ENCODE peak calls at places on chromosomes 2 and 18, in five cellular contexts. U, B, X, K and L are unnamed samples.

GRCh38 chr2:9234680-9235387 is 28.2 kb downstream of the ASAP2 start:
- DNase-seq in U (no peak), B (peak), K (peak), X (no peak), L (peak)

GRCh38 chr18:26039203-26039602 is 51.2 kb downstream of the SS18 start:
- DNase-seq in X (no peak), B (no peak), U (no peak), K (no peak), L (no peak)

GRCh38 chr2:133574186-133574585 is 5.9 kb upstream of the NCKAP5 start:
- DNase-seq in K (no peak), U (no peak), X (no peak), B (no peak), L (no peak)

GRCh38 chr2:70743677-70744076 is 24.3 kb downstream of the ADD2 start:
- DNase-seq in K (no peak), U (no peak), B (no peak), X (no peak), L (peak)

GRCh38 chr2:43837831-43838559 is 644 bp downstream of the ABCG5 start:
- DNase-seq in U (no peak), K (no peak), B (no peak), X (no peak), L (no peak)

GRCh38 chr2:133138693-133139092 is 429.6 kb downstream of the NCKAP5 start:
- DNase-seq in U (no peak), K (no peak), B (no peak), X (no peak), L (no peak)

GRCh38 chr2:86695053-86695691 is 24.9 kb upstream of the RMND5A start:
- DNase-seq in X (no peak), K (peak), B (peak), U (no peak), L (no peak)

GRCh38 chr18:2653467-2653866 is 2.1 kb upstream of the SMCHD1 start:
- DNase-seq in X (no peak), B (no peak), K (no peak), U (no peak), L (no peak)

GRCh38 chr2:99480390-99480789 is 9.4 kb downstream of the REV1 start:
- DNase-seq in B (no peak), K (no peak), X (no peak), U (no peak), L (no peak)

GRCh38 chr2:37812414-37812813 is 112.7 kb upstream of the RMDN2 start:
- DNase-seq in K (no peak), U (no peak), B (no peak), X (no peak), L (no peak)

GRCh38 chr2:84970266-84970955 is 550 bp upstream of the KCMF1 start:
- DNase-seq in K (no peak), X (peak), B (no peak), U (peak), L (peak)

GRCh38 chr2:234558642-234559041 is 61.8 kb upstream of the ARL4C start:
- DNase-seq in X (no peak), U (no peak), K (no peak), B (no peak), L (no peak)

GRCh38 chr2:167335627-167336026 is 447.3 kb downstream of the XIRP2 start:
- DNase-seq in X (no peak), U (no peak), K (no peak), B (no peak), L (no peak)

GRCh38 chr18:44620821-44621220 is 59.9 kb upstream of the SETBP1 start:
- DNase-seq in X (no peak), U (no peak), K (no peak), B (no peak), L (no peak)

GRCh38 chr2:160247295-160247694 is 47.2 kb upstream of the ITGB6 start:
- DNase-seq in B (no peak), K (no peak), U (no peak), X (no peak), L (no peak)

GRCh38 chr18:6044319-6044718 is 149.0 kb upstream of the TMEM200C start:
- DNase-seq in B (no peak), U (no peak), X (no peak), K (no peak), L (no peak)

GRCh38 chr2:177187631-177188312 is 24.8 kb upstream of the HNRNPA3 start:
- DNase-seq in X (no peak), U (no peak), K (peak), B (no peak), L (peak)

GRCh38 chr2:10019174-10019971 is 24.0 kb upstream of the KLF11 start:
- DNase-seq in U (no peak), K (peak), B (no peak), X (peak), L (no peak)

GRCh38 chr2:100422320-100422719 is 4.9 kb upstream of the CHST10 start:
- DNase-seq in B (peak), K (peak), U (no peak), X (no peak), L (peak)

GRCh38 chr2:212495076-212495475 is 43.5 kb downstream of the ERBB4 start:
- DNase-seq in K (no peak), X (no peak), U (no peak), B (no peak), L (no peak)

GRCh38 chr2:241879326-241879725 is 9.8 kb downstream of the RTP5 start:
- DNase-seq in X (no peak), B (no peak), U (no peak), K (no peak), L (no peak)

GRCh38 chr2:71791051-71791450 is 337.7 kb downstream of the DYSF start:
- DNase-seq in K (no peak), U (peak), B (no peak), X (no peak), L (no peak)

GRCh38 chr2:54428401-54428800 is 27.7 kb upstream of the SPTBN1 start:
- DNase-seq in K (no peak), U (peak), B (no peak), X (no peak), L (no peak)

GRCh38 chr2:12819098-12819465 is 102.3 kb downstream of the TRIB2 start:
- DNase-seq in B (no peak), K (no peak), U (peak), X (peak), L (no peak)

GRCh38 chr2:21860913-21861312 is 737.1 kb downstream of the TDRD15 start:
- DNase-seq in B (no peak), K (no peak), X (no peak), U (no peak), L (no peak)

GRCh38 chr2:199833525-199833924 is 17.5 kb downstream of the FTCDNL1 start:
- DNase-seq in X (no peak), B (no peak), K (no peak), U (no peak), L (no peak)

GRCh38 chr2:192783643-192784042 is 588.9 kb upstream of the TMEFF2 start:
- DNase-seq in K (no peak), B (no peak), U (no peak), X (no peak), L (no peak)

GRCh38 chr2:179861777-179862117 is 335 bp upstream of the ZNF385B start:
- DNase-seq in U (no peak), X (no peak), B (no peak), K (no peak), L (no peak)

GRCh38 chr2:241636182-241636982 is 576 bp downstream of the THAP4 start:
- DNase-seq in K (peak), U (peak), B (peak), X (peak), L (peak)

GRCh38 chr2:112915300-112916144 is 4.6 kb downstream of the IL37 start:
- DNase-seq in X (no peak), B (no peak), K (no peak), U (no peak), L (no peak)

GRCh38 chr2:16425462-16426336 is 239.9 kb downstream of the CYRIA start:
- DNase-seq in B (peak), X (peak), K (peak), U (no peak), L (no peak)

GRCh38 chr2:100302585-100302892 is 19.8 kb downstream of the LONRF2 start:
- DNase-seq in U (no peak), K (no peak), B (no peak), X (no peak), L (no peak)

GRCh38 chr18:10343778-10344177 is 110.7 kb upstream of the APCDD1 start:
- DNase-seq in B (no peak), U (peak), K (no peak), X (no peak), L (no peak)

GRCh38 chr18:12858961-12859360 is 25.1 kb downstream of the PTPN2 start:
- DNase-seq in K (no peak), B (no peak), X (no peak), U (no peak), L (no peak)

GRCh38 chr18:12857215-12857924 is 26.7 kb downstream of the PTPN2 start:
- DNase-seq in X (no peak), U (no peak), K (no peak), B (no peak), L (no peak)

GRCh38 chr18:12860530-12860929 is 23.5 kb downstream of the PTPN2 start:
- DNase-seq in U (no peak), K (no peak), B (no peak), X (no peak), L (no peak)

GRCh38 chr18:12855886-12856285 is 28.2 kb downstream of the PTPN2 start:
- DNase-seq in B (no peak), U (no peak), K (no peak), X (no peak), L (no peak)

DNA sequence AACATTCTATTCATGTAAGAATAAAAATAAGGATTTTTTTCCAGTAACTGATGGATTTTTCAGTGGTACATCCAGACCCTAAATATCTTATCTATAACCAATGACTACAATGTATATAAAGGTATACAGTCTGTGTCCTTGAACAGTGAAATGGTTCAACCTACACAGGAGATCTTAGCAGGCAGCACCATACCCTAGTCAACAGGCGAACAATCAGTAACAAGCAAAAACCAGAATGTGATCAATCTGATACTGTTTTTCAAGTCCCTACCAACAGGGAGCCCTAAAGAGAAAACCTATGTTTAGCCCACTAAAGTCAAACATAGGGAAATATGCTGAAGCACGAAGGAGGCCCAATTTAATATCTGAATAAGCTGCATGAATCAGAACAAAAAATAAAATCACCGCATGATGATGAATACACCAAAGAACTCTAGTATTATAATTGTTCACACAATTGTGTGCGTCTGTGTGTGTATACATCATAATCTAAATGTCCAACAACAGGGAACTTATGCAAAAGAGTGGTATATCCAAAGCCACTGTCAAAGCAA is 26.0 kb downstream of the PTPN2 start:
- DNase-seq in B (no peak), X (no peak), K (no peak), U (no peak), L (no peak)
- TF ChIP-seq EP300 in B (no peak), X (no peak), K (no peak), U (no peak), L (no peak)

GRCh38 chr2:20637147-20637546 is 13.8 kb downstream of the HS1BP3 start:
- DNase-seq in U (peak), K (no peak), X (no peak), B (no peak), L (no peak)
- TF ChIP-seq EP300 in U (peak), K (no peak), X (no peak), B (no peak), L (no peak)

GRCh38 chr2:68907923-68908253 is 36.7 kb upstream of the BMP10 start:
- DNase-seq in U (no peak), X (no peak), B (no peak), K (no peak), L (no peak)

GRCh38 chr2:68907232-68907922 is 36.2 kb upstream of the BMP10 start:
- DNase-seq in K (no peak), U (no peak), X (no peak), B (no peak), L (no peak)

GRCh38 chr2:68909793-68910674 is 38.8 kb upstream of the BMP10 start:
- DNase-seq in X (peak), U (peak), B (peak), K (peak), L (peak)

GRCh38 chr2:68911246-68911645 is 40.0 kb upstream of the BMP10 start:
- DNase-seq in B (no peak), U (no peak), K (no peak), X (no peak), L (no peak)

GRCh38 chr2:68908392-68908970 is 37.3 kb upstream of the BMP10 start:
- DNase-seq in K (no peak), B (peak), X (peak), U (peak), L (peak)
- TF ChIP-seq EP300 in K (no peak), B (no peak), X (no peak), U (no peak), L (peak)

DNA sequence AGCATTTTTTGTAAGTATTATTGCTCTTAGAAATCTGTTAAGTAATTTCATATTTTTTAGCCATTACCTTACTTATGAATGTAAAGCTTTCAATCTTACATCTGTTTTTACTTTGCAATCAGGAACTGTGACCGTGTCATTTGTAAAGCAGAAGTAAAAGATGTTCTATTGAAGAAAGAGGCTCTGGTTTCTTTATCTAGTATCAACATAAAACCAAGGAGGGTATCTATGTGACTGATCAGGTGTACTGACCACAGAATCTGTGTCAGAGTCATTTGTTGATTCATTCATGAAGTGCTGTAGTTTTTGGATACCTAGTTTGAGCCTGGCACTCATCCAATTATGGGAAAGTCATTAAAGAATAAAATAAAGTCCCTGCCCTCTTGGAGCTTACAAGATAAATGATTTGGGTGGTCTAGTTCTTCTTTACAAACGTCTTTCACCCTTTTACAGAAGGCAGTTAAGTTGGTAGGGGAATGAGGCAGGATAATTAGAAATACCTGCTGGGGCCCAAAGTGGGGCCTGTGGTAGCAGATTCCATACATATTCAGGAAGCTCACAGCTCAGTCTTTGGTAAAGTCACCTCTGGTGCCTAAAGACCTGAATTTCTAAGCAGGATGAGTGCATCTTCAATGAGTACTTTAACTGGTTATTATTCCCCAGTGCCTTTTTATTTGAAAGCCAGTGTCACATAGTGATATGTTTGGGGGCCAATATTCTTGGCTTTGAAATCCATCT is 260.6 kb upstream of the NT5C1B start:
- DNase-seq in X (no peak), U (no peak), K (no peak), B (no peak), L (no peak)
- TF ChIP-seq EP300 in X (no peak), U (no peak), K (no peak), B (no peak), L (no peak)

GRCh38 chr2:231163011-231163410 is 35.4 kb upstream of the ARMC9 start:
- DNase-seq in U (no peak), X (no peak), B (no peak), K (no peak), L (no peak)

GRCh38 chr2:231161252-231162035 is 36.6 kb upstream of the HTR2B start:
- DNase-seq in B (no peak), U (no peak), X (no peak), K (no peak), L (no peak)

GRCh38 chr2:231159306-231159705 is 34.5 kb upstream of the HTR2B start:
- DNase-seq in X (no peak), K (no peak), U (no peak), B (no peak), L (no peak)

GRCh38 chr2:231160701-231161100 is 35.9 kb upstream of the HTR2B start:
- DNase-seq in U (no peak), B (no peak), X (no peak), K (no peak), L (no peak)

DNA sequence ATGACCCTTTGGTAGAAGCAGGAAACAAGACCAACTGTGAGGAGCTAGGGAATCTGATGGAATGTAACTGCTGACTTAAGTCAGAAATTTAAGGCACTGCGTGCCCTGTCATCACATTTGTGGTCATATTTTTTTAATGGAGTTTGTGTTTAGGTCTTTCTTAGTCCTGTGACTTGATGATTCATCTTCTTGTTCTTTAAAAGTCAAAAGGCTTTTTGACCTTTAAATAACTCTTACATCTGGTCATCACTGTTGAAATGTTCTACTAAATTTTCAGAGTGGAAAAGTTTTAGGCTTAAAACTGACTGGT is 36.4 kb upstream of the ARMC9 start:
- DNase-seq in B (no peak), U (no peak), X (no peak), K (no peak), L (no peak)
- TF ChIP-seq EP300 in B (no peak), U (no peak), X (no peak), K (no peak), L (no peak)